ENCODE peak calls at places on chromosomes 3 and 15, in four cellular contexts. B is PC-9, U is endothelial cell of umbilical vein, I is HCT116. F is an unnamed sample.

GRCh38 chr15:63940956-63941620 is 105.2 kb downstream of the DAPK2 start:
- DNase-seq in B (no peak), U (peak; percentile 26), I (no peak), F (no peak)

GRCh38 chr3:194720048-194720447 is 34.4 kb downstream of the FAM43A start:
- DNase-seq in B (no peak), U (no peak), I (no peak), F (no peak)

GRCh38 chr15:66673410-66674322 is 28.4 kb upstream of the SMAD6 start:
- DNase-seq in B (no peak), U (no peak), I (peak; percentile 60), F (peak; percentile 26)

GRCh38 chr3:40971191-40972168 is 227.8 kb upstream of the CTNNB1 start:
- DNase-seq in B (peak; percentile 75), U (peak; percentile 99), I (peak; percentile 42), F (peak; percentile 98)

GRCh38 chr3:58404396-58404795 is 29.2 kb downstream of the PDHB start:
- DNase-seq in B (no peak), U (no peak), I (no peak), F (peak; percentile 81)

GRCh38 chr3:100226712-100227429 is 33.9 kb upstream of the TBC1D23 start:
- DNase-seq in B (no peak), U (no peak), I (no peak), F (no peak)

GRCh38 chr15:42955518-42955917 is 34.9 kb upstream of the TTBK2 start:
- DNase-seq in B (no peak), U (no peak), I (no peak), F (peak; percentile 99)

GRCh38 chr3:46916799-46917198 is 39.3 kb downstream of the PTH1R start:
- DNase-seq in B (no peak), U (no peak), I (no peak), F (no peak)

GRCh38 chr3:43674345-43675085 is 16.2 kb upstream of the ABHD5 start:
- DNase-seq in B (no peak), U (no peak), I (no peak), F (no peak)

GRCh38 chr3:47579875-47580274 is 1.2 kb upstream of the CSPG5 start:
- DNase-seq in B (no peak), U (no peak), I (no peak), F (no peak)

GRCh38 chr15:45393851-45394250 is 15.5 kb upstream of the GATM start:
- DNase-seq in B (peak; percentile 44), U (no peak), I (no peak), F (peak; percentile 44)

GRCh38 chr3:20039765-20040475 is at the start of gene KAT2B:
- DNase-seq in B (peak; percentile 67), U (peak; percentile 79), I (no peak), F (peak; percentile 42)

GRCh38 chr3:9223683-9224082 is 25.8 kb downstream of the SRGAP3 start:
- DNase-seq in B (no peak), U (no peak), I (no peak), F (no peak)

GRCh38 chr3:124845406-124845805 is 41.8 kb downstream of the ITGB5 start:
- DNase-seq in B (peak; percentile 76), U (peak; percentile 70), I (no peak), F (peak; percentile 91)

GRCh38 chr3:52178537-52178936 is 19.4 kb upstream of the ALAS1 start:
- DNase-seq in B (no peak), U (no peak), I (no peak), F (no peak)

GRCh38 chr3:193522473-193522872 is 32.2 kb downstream of the ATP13A4 start:
- DNase-seq in B (no peak), U (no peak), I (no peak), F (peak; percentile 85)

GRCh38 chr3:133894334-133895207 is 1.1 kb downstream of the RAB6B start:
- DNase-seq in B (no peak), U (no peak), I (no peak), F (no peak)

GRCh38 chr3:98824256-98824655 is 61.1 kb downstream of the ST3GAL6 start:
- DNase-seq in B (no peak), U (no peak), I (no peak), F (no peak)

GRCh38 chr15:78873796-78874761 is 1.4 kb downstream of the MORF4L1 start:
- DNase-seq in B (no peak), U (no peak), I (no peak), F (no peak)

GRCh38 chr3:174488527-174488926 is 370.6 kb upstream of the NAALADL2 start:
- DNase-seq in B (no peak), U (no peak), I (no peak), F (no peak)

GRCh38 chr3:170488802-170489201 is 70.1 kb downstream of the CLDN11 start:
- DNase-seq in B (peak; percentile 34), U (no peak), I (no peak), F (peak; percentile 87)

GRCh38 chr15:31311735-31312134 is 14.9 kb upstream of the KLF13 start:
- DNase-seq in B (no peak), U (no peak), I (no peak), F (no peak)

GRCh38 chr3:114418724-114419543 is 125.1 kb downstream of the TIGIT start:
- DNase-seq in B (no peak), U (peak; percentile 78), I (peak; percentile 57), F (peak; percentile 80)

GRCh38 chr15:29125382-29126207 is 144.0 kb downstream of the NSMCE3 start:
- DNase-seq in B (no peak), U (no peak), I (no peak), F (no peak)

GRCh38 chr15:44308415-44308814 is 19.9 kb downstream of the GOLM2 start:
- DNase-seq in B (no peak), U (no peak), I (no peak), F (no peak)

GRCh38 chr3:155572085-155572484 is 172.8 kb downstream of the PLCH1 start:
- DNase-seq in B (no peak), U (no peak), I (no peak), F (no peak)

GRCh38 chr3:178417736-178418135 is 118.5 kb upstream of the KCNMB2 start:
- DNase-seq in B (no peak), U (no peak), I (no peak), F (no peak)

GRCh38 chr3:22371592-22372291 is 620.7 kb upstream of the ZNF385D start:
- DNase-seq in B (no peak), U (no peak), I (no peak), F (no peak)

GRCh38 chr15:29074045-29074444 is 188.3 kb downstream of the APBA2 start:
- DNase-seq in B (no peak), U (peak; percentile 49), I (no peak), F (peak; percentile 98)

GRCh38 chr15:71448688-71449114 is 333.4 kb downstream of the THSD4 start:
- DNase-seq in B (peak; percentile 47), U (peak; percentile 87), I (peak; percentile 56), F (peak; percentile 79)

GRCh38 chr3:44444896-44445691 is 32.4 kb downstream of the ZNF445 start:
- DNase-seq in B (no peak), U (no peak), I (no peak), F (no peak)

GRCh38 chr15:92921215-92922131 is 21.3 kb downstream of the CHD2 start:
- DNase-seq in B (peak; percentile 42), U (peak; percentile 67), I (peak; percentile 89), F (peak; percentile 99)

GRCh38 chr3:11803977-11804903 is 42.4 kb downstream of the TAMM41 start:
- DNase-seq in B (peak; percentile 15), U (peak; percentile 53), I (peak; percentile 35), F (peak; percentile 59)
- TF ChIP-seq CTCF in B (peak; percentile 84), U (peak; percentile 68), I (peak; percentile 72), F (peak; percentile 78)

DNA sequence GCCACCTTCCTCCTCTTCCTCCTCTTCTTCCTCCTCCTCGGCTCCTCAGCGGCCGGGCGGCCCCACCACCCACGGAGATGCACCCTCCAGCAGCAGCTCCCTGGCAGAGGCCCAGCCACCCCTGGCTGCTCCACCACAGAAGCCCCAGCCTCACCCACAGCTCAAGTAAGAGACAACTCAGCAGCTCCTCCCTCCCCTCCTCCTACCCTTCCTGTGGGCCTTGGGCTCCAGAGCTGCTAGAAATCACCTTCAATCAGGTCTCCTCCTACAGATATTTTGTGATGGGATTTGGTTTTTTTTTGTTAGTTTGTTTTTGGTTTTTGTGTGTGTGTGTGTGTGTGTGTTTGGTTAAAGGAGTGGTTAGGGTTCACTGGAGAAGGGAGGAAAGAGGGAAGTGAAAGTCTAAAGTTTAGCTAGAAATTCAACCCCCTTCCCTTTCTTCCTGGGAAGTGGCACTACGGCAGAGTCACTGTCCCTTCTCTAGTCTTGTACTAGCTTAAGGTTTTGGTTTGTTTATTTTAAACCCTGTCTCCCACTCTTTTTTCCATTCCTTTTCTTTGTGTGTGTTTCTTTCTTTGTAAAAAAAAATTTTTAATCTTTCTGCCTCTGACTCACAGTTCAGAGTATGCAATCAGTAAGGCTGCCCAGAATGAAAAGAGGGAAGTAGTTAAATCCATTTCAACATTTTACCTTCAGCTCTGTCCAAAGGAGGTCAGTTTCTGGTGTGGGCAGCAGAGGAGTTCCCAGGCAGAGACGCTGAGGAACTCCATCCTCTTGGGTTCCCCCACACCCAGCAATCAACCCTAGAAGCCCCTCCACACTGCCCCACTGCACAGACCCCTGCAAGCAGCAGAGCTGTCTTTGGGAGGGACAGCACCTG is 29.0 kb upstream of the TIMP4 start:
- DNase-seq in B (peak; percentile 23), U (peak; percentile 17), I (no peak), F (peak; percentile 32)
- H3K4me3 ChIP-seq in B (peak overlapping the region; percentile 8), U (no peak overlapping the region), I (no peak overlapping the region), F (no peak overlapping the region)

GRCh38 chr15:62150445-62150844 is 14.6 kb downstream of the C2CD4B start:
- DNase-seq in B (no peak), U (peak; percentile 86), I (no peak), F (no peak)
- H3K27me3 ChIP-seq in B (no peaks in the 10 kb centered on the region), U (no peaks in the 10 kb centered on the region), I (no peaks in the 10 kb centered on the region), F (no peaks in the 10 kb centered on the region)

DNA sequence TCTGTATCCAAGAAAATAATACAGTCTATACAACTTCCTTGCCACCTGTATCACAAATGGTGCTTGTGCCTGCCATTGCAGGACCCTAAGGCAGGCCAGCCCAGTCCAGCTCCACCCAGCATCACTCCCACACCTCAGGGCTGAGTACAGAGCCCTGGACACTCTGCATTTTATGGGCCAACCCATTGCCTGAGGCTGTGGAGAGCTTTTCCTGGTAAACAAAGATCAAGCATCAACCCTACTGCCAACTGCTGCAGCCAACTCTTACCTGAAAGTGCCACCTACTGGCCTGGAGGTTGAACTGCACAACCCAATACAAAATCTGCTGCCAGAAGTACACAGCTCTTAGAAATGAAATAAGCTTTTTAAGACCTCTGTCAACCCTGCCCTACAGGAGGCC is 1082.2 kb downstream of the NAALADL2 start:
- DNase-seq in B (peak; percentile 30), U (peak; percentile 11), I (no peak), F (peak; percentile 13)
- TF ChIP-seq CTCF in B (peak; percentile 71), U (peak; percentile 29), I (peak; percentile 41), F (peak; percentile 47)

GRCh38 chr3:121463745-121464144 is 82.0 kb downstream of the POLQ start:
- DNase-seq in B (no peak), U (no peak), I (no peak), F (no peak)

GRCh38 chr3:121473001-121473400 is 72.8 kb downstream of the POLQ start:
- DNase-seq in B (no peak), U (no peak), I (no peak), F (no peak)

GRCh38 chr3:121462565-121462964 is 83.2 kb downstream of the POLQ start:
- DNase-seq in B (no peak), U (no peak), I (no peak), F (no peak)

GRCh38 chr3:121467085-121467484 is 78.7 kb downstream of the POLQ start:
- DNase-seq in B (no peak), U (no peak), I (no peak), F (no peak)
- H3K4me3 ChIP-seq in B (no peak overlapping the region), U (no peak overlapping the region), I (no peak overlapping the region), F (no peak overlapping the region)

DNA sequence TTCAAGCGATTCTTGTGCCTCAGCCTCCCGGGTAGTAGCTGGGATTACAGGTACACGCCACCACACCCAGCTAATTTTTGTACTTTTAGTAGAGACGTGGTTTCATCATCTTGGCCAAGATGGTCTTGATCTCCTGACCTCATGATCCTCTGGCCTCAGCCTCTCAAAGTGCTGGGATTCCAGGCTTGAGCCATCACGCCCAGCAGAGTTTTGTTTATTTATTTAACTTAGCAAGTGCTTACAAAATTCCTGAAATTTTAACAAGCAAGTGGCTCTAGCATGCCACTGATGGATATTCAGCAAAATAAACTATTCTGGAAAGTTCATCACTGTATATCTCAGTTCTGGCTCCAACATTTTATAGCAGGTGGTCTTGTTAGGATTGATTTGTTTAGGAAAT is 585.9 kb downstream of the OTOL1 start:
- DNase-seq in B (no peak), U (no peak), I (no peak), F (no peak)
- H3K27me3 ChIP-seq in B (no peaks in the 10 kb centered on the region), U (no peaks in the 10 kb centered on the region), I (no peaks in the 10 kb centered on the region), F (no peaks in the 10 kb centered on the region)

F was measured in bronchial epithelial cell.